ENCODE peak calls at places on chromosomes 4 and X, in four cellular contexts. T is dorsolateral prefrontal cortex, P is suprapubic skin, W is NB4. U is an unnamed sample.

GRCh38 chr4:151195801-151196200 is 81.2 kb upstream of the PRSS48 start:
- DNase-seq in T (no peak), P (no peak), W (no peak), U (no peak)

GRCh38 chrX:102708900-102709299 is 3.3 kb upstream of the GPRASP2 start:
- DNase-seq in T (no peak), P (no peak), W (no peak), U (no peak)

GRCh38 chr4:11597506-11597905 is 168.8 kb upstream of the HS3ST1 start:
- DNase-seq in T (no peak), P (no peak), W (no peak), U (no peak)

GRCh38 chrX:72306851-72307645 is 1.3 kb upstream of the CITED1 start:
- DNase-seq in T (no peak), P (no peak), W (peak), U (no peak)

GRCh38 chr4:26441110-26441509 is 49.2 kb downstream of the CCKAR start:
- DNase-seq in T (no peak), P (no peak), W (no peak), U (no peak)

GRCh38 chr4:123418486-123418931 is 21.9 kb downstream of the SPRY1 start:
- DNase-seq in T (no peak), P (no peak), W (peak), U (no peak)

GRCh38 chrX:20545538-20545937 is 278.8 kb upstream of the RPS6KA3 start:
- DNase-seq in T (no peak), P (no peak), W (no peak), U (no peak)

GRCh38 chr4:15912961-15913630 is 25.4 kb downstream of the FGFBP1 start:
- DNase-seq in T (no peak), P (no peak), W (no peak), U (no peak)

GRCh38 chr4:40992472-40993298 is 221.7 kb downstream of the APBB2 start:
- DNase-seq in T (no peak), P (no peak), W (peak), U (no peak)

GRCh38 chrX:41655101-41655500 is 33.7 kb upstream of the GPR34 start:
- DNase-seq in T (no peak), P (no peak), W (no peak), U (no peak)

GRCh38 chrX:74080165-74080564 is 223.8 kb upstream of the ZCCHC13 start:
- DNase-seq in T (no peak), P (no peak), W (no peak), U (no peak)

GRCh38 chrX:123682182-123682581 is 50.7 kb downstream of the THOC2 start:
- DNase-seq in T (no peak), P (no peak), W (no peak), U (no peak)

GRCh38 chr4:87848622-87849351 is 16.0 kb downstream of the MEPE start:
- DNase-seq in T (peak), P (no peak), W (peak), U (no peak)

GRCh38 chrX:40709395-40709794 is 25.9 kb downstream of the MED14 start:
- DNase-seq in T (no peak), P (no peak), W (no peak), U (no peak)

GRCh38 chrX:129717902-129718301 is 20.9 kb upstream of the XPNPEP2 start:
- DNase-seq in T (no peak), P (no peak), W (no peak), U (no peak)

GRCh38 chr4:2071912-2072867 is 13.1 kb downstream of the NAT8L start:
- DNase-seq in T (no peak), P (peak), W (no peak), U (no peak)

GRCh38 chr4:94895081-94895480 is 137.3 kb downstream of the BMPR1B start:
- DNase-seq in T (no peak), P (no peak), W (no peak), U (no peak)

DNA sequence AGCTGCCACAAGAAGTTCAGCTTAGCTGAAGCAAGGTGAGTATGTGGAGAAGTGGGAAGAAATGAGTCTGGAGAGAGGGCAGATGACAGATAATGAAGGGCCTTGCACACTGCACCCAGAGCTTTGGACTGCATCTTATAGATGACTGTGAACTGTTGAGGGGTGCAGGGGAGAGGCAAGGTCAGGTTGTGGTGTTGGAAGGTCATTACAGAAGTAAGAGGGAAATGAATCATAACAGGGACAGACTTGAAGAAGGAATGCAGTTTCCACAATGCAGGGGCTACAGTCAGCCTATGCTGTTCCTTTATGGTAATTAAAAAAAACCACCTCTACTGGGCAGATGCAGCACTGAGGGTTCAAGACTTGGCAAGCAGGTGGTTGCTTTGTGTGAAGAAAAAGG is 4.8 kb upstream of the IGFBP7 start:
- DNase-seq in T (no peak), P (no peak), W (peak), U (no peak)
- TF ChIP-seq CTCF in T (no peak), P (no peak), W (no peak), U (no peak)

GRCh38 chr4:185222598-185222997 is 13.2 kb downstream of the SNX25 start:
- DNase-seq in T (no peak), P (no peak), W (no peak), U (no peak)

GRCh38 chr4:185227713-185228278 is 18.4 kb downstream of the SNX25 start:
- DNase-seq in T (no peak), P (no peak), W (no peak), U (no peak)

GRCh38 chr4:185224597-185224996 is 15.2 kb downstream of the SNX25 start:
- DNase-seq in T (no peak), P (no peak), W (no peak), U (no peak)

GRCh38 chr4:185229021-185229818 is 19.8 kb downstream of the SNX25 start:
- DNase-seq in T (no peak), P (no peak), W (no peak), U (no peak)

DNA sequence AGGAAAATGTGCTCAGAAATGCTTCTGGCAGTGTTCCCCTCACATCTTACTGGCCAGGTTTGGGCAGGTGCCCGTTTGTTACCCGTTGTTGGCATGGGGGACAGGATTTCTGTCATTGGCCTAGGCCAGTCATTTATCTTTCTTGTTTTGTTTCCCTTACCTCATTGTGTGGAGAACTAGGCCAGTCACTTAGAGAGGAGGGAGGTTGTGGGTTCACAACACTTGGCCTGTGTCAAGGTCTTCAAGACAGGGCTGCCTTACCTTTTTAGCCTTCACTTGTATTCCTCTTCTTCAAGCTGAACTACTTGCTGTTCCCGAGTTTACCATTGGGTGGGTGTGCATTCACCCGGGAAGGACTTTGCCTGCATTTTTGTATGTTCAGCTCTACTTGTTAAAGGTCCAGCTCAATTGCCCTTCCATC is 17.7 kb downstream of the SNX25 start:
- DNase-seq in T (no peak), P (no peak), W (peak), U (no peak)
- TF ChIP-seq CTCF in T (no peak), P (no peak), W (no peak), U (no peak)

GRCh38 chr4:7323872-7324650 is 110.7 kb downstream of the PSAPL1 start:
- DNase-seq in T (no peak), P (no peak), W (peak), U (no peak)
- TF ChIP-seq CTCF in T (no peak), P (no peak), W (no peak), U (no peak)

DNA sequence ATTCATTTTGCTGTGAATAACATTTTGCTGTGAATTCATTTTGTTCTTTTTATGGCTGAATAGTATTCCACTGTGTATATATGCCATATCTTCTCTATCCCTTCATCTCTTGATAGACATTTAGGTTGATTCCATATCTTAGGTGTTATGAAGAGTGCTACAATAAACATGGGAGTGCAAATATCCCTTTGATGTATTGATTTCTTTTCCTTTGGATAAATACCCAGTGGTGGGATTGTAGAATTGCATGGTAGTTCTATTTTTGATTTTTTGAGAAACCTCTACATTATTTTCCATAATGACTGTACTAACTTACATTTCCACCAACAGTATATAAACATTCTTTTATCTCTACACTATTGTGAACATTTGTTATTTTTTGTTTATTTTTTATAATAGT is 555.9 kb downstream of the PDHA2 start:
- DNase-seq in T (no peak), P (no peak), W (no peak), U (no peak)
- TF ChIP-seq CTCF in T (no peak), P (no peak), W (no peak), U (peak)

GRCh38 chr4:101597204-101597603 is 193.3 kb upstream of the BANK1 start:
- DNase-seq in T (no peak), P (no peak), W (peak), U (no peak)
- TF ChIP-seq CTCF in T (peak), P (no peak), W (peak), U (no peak)